ENCODE peak calls at places on chromosomes 12 and 14, in ten cellular contexts. Q is GM23338, L is IMR-90, J is HCT116, H is fibroblast of lung, K is keratinocyte, U is K562, S is mammary epithelial cell, V is H1, F is SK-N-SH. C is an unnamed sample. For H4K20me1, the result is how much of the 10 kb centered on the place peaks cover.

GRCh38 chr12:98955284-98955683 is 310.2 kb downstream of the APAF1 start:
- DNase-seq in H (no peak), U (peak), K (no peak), F (peak), L (peak), S (peak), Q (peak), J (peak), V (peak), C (no peak)

GRCh38 chr12:7712841-7713442 is 1.7 kb downstream of the DPPA3 start:
- DNase-seq in J (no peak), F (no peak), S (no peak), K (no peak), Q (peak), L (no peak), V (no peak), H (no peak), U (peak), C (no peak)

GRCh38 chr14:29603721-29604120 is 323.9 kb downstream of the PRKD1 start:
- DNase-seq in L (no peak), S (no peak), V (no peak), Q (no peak), K (no peak), F (no peak), J (no peak), H (no peak), U (no peak), C (no peak)

GRCh38 chr14:45651906-45652305 is 398.9 kb upstream of the MIS18BP1 start:
- DNase-seq in J (no peak), K (no peak), S (no peak), V (no peak), Q (no peak), F (no peak), U (no peak), L (no peak), H (no peak), C (peak)

GRCh38 chr12:95213119-95213518 is 4.1 kb downstream of the FGD6 start:
- DNase-seq in J (no peak), F (no peak), Q (no peak), H (no peak), V (no peak), U (no peak), K (no peak), S (no peak), L (no peak), C (no peak)

GRCh38 chr14:61839452-61839851 is 77.2 kb downstream of the SNAPC1 start:
- DNase-seq in S (no peak), L (peak), F (no peak), V (no peak), Q (no peak), U (no peak), H (peak), J (no peak), K (no peak), C (peak)

GRCh38 chr14:77044776-77045569 is 16.5 kb upstream of the IRF2BPL start:
- DNase-seq in S (no peak), U (no peak), F (no peak), H (peak), J (no peak), K (no peak), V (no peak), Q (peak), L (no peak), C (no peak)

GRCh38 chr12:65565601-65566560 is 258.4 kb upstream of the HMGA2 start:
- DNase-seq in K (no peak), Q (peak), L (peak), U (peak), V (no peak), S (peak), F (no peak), J (no peak), H (peak), C (peak)

GRCh38 chr12:51405801-51406207 is 14.6 kb upstream of the GALNT6 start:
- DNase-seq in S (no peak), F (peak), U (no peak), L (no peak), J (no peak), K (no peak), Q (no peak), H (no peak), V (no peak), C (no peak)

GRCh38 chr14:103713304-103714062 is 1.8 kb downstream of the XRCC3 start:
- DNase-seq in L (no peak), F (no peak), S (peak), V (no peak), Q (no peak), K (no peak), U (peak), J (no peak), H (no peak), C (no peak)

GRCh38 chr14:99190696-99191662 is 81.0 kb downstream of the BCL11B start:
- DNase-seq in Q (peak), S (peak), H (no peak), J (no peak), K (no peak), U (no peak), F (no peak), V (no peak), L (no peak), C (no peak)
- TF ChIP-seq CTCF in Q (no peak), S (peak), H (no peak), J (no peak), K (peak), U (no peak), F (no peak), V (peak), L (no peak), C (no peak)

GRCh38 chr14:91381801-91382670 is 35.6 kb downstream of the CCDC88C start:
- DNase-seq in K (no peak), S (no peak), V (no peak), F (no peak), J (no peak), L (no peak), H (no peak), Q (no peak), U (peak), C (no peak)
- H3K4me3 ChIP-seq in K (no peak), S (no peak), V (no peak), F (no peak), J (no peak), L (no peak), H (no peak), Q (no peak), U (no peak), C (no peak)

DNA sequence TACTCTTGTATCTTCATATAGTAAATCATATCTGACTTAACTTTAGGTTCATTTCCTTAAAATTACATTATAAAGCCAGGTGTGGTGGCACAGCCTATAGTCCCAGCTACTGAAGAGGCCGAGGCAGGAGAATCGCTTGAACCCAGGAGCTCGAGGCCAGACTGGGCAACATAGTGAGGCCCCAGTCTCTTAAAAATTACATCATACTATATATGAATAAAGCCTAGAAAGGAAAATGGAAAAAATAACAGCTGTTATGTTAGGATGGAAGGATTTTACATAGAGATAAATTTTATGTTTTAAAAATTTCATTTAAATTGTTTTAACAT is 4.2 kb downstream of the HECTD1 start:
- DNase-seq in F (no peak), S (no peak), J (no peak), V (no peak), H (no peak), U (no peak), K (no peak), Q (no peak), L (no peak), C (no peak)
- H4K20me1 ChIP-seq in F (under half), S (under half), J (under half), V (under half), H (under half), U (under half), K (under half), Q (under half), L (under half), C (half or more)

DNA sequence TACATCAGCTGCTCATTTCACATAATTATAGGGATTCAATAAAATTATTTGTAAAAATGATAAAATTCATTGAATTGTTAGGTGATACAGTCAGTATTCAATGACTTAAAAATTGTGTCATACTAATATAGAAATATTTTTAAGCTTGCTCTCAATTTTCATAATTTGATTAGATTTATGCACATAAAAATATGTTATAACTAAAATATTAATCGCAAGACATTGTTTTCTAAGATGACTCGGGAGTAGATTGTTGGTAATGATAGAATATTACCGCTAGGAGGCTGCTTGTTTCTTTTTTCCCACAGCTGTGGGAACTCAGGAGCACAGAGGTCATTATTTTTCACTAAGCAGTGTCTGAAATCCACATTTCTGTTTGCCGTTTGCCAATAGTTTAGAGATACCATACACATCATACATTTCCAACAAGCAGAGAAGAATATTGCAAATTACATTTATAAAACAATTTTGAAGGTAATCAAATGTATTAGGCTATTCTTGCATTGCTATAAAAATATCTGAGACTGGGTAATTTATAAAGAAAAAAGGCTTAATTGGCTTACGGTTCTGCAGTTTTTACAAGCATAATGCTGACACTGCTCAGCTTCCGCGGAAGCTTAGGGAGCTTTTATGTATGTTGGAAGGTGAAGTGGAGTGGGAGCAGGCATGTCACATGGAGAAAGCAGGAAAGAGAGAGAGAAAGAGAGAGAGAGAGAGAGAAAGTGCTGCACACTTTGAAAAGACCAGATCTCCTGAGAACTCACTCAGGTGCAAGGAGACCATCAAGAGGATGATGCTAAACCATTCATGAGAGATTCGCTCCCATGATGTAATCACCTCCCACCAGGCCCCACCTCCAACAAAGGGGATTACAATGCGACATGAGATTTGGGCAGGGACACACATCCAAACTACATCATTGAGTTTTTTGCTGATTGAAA is 9.2 kb downstream of the CD69 start:
- DNase-seq in V (no peak), Q (peak), K (no peak), F (peak), U (peak), H (no peak), J (peak), S (peak), L (peak), C (no peak)
- TF ChIP-seq CTCF in V (no peak), Q (peak), K (peak), F (no peak), U (no peak), H (peak), J (peak), S (peak), L (peak), C (peak)

DNA sequence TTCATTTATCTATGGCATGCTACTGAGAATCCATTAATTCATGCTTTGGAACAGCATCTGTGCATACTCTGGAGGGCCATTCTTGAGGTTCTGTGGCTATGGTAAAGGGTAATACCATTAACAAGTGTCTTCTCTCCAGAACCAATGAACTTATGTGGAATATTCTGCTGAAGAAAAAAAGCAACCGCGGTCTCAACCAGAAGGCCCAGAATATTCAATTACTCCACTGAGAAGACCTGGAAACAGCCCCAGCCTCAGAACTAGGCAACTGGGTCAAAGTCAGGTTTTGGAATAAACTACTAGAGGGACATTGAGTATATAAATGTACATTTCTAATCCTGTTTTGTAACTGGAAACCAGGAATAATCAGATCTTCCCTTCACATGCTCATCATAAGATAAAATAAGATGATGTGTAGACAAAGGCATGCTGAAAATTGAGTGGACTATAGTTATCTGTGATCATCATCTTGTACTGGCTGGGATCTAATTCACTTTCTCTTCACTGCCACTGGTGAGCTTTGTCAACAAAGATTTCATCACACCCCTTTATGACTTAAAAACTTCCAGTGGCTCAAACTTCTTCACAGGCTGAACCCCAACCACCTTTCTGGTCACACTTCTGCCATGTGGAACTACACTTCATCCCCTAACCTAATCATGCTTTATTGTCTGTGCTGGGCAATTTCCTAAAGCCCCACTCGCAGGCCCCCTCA is 6.0 kb downstream of the SPTB start:
- DNase-seq in F (no peak), K (no peak), V (no peak), H (no peak), L (peak), S (no peak), U (no peak), J (no peak), Q (no peak), C (no peak)
- H3K4me3 ChIP-seq in F (no peak), K (no peak), V (no peak), H (no peak), L (no peak), S (no peak), U (no peak), J (no peak), Q (no peak), C (no peak)